ENCODE peak calls at places on chromosomes 4 and X, in five cellular contexts. P, D, X, K and H are unnamed samples.

GRCh38 chr4:125187221-125187620 is 127.5 kb upstream of the FAT4 start:
- DNase-seq in D (no peak), P (no peak), K (no peak), X (no peak), H (peak; percentile 85)

GRCh38 chr4:10114147-10114546 is 2.5 kb downstream of the WDR1 start:
- DNase-seq in P (no peak), K (no peak), X (no peak), D (no peak), H (no peak)

GRCh38 chrX:41824551-41824950 is 98.8 kb downstream of the CASK start:
- DNase-seq in D (no peak), X (peak; percentile 42), P (no peak), K (no peak), H (no peak)

GRCh38 chr4:176817222-176817621 is 24.5 kb upstream of the VEGFC start:
- DNase-seq in K (no peak), D (no peak), P (no peak), X (no peak), H (no peak)

GRCh38 chrX:34880656-34881055 is 61.9 kb upstream of the FAM47B start:
- DNase-seq in P (no peak), X (peak; percentile 57), K (no peak), D (no peak), H (peak; percentile 23)

GRCh38 chrX:33784548-33784947 is 347.6 kb downstream of the FAM47A start:
- DNase-seq in X (no peak), K (no peak), P (no peak), D (no peak), H (no peak)

GRCh38 chr4:1055721-1056590 is 44.5 kb downstream of the FGFRL1 start:
- DNase-seq in K (peak; percentile 62), D (peak; percentile 63), P (no peak), X (no peak), H (no peak)

GRCh38 chr4:113637363-113637762 is 124.2 kb downstream of the CAMK2D start:
- DNase-seq in X (no peak), P (no peak), K (no peak), D (no peak), H (no peak)

GRCh38 chr4:174218127-174218790 is 65.2 kb downstream of the FBXO8 start:
- DNase-seq in D (no peak), P (no peak), X (no peak), K (no peak), H (no peak)

GRCh38 chrX:15474058-15474457 is 19.1 kb downstream of the PIR start:
- DNase-seq in P (no peak), D (no peak), K (no peak), X (no peak), H (no peak)

GRCh38 chr4:42401171-42401570 is 3.9 kb downstream of the SHISA3 start:
- DNase-seq in D (no peak), P (no peak), X (no peak), K (no peak), H (no peak)

GRCh38 chrX:108064613-108065012 is 19.7 kb downstream of the VSIG1 start:
- DNase-seq in D (no peak), K (no peak), P (no peak), X (no peak), H (no peak)

GRCh38 chrX:104564335-104564734 is 1.7 kb upstream of the IL1RAPL2 start:
- DNase-seq in P (no peak), D (no peak), K (no peak), X (no peak), H (no peak)

GRCh38 chr4:52317981-52318380 is 266.9 kb downstream of the SPATA18 start:
- DNase-seq in X (no peak), P (no peak), K (no peak), D (no peak), H (peak; percentile 68)

GRCh38 chrX:43557792-43558191 is 98.3 kb upstream of the MAOA start:
- DNase-seq in X (peak; percentile 49), D (peak; percentile 65), P (peak; percentile 49), K (no peak), H (peak; percentile 39)

GRCh38 chr4:66855956-66856355 is 689.3 kb downstream of the CENPC start:
- DNase-seq in K (no peak), X (peak; percentile 38), D (no peak), P (no peak), H (no peak)

GRCh38 chr4:53314257-53314656 is 51.6 kb downstream of the SCFD2 start:
- DNase-seq in D (no peak), P (no peak), X (no peak), K (no peak), H (no peak)

DNA sequence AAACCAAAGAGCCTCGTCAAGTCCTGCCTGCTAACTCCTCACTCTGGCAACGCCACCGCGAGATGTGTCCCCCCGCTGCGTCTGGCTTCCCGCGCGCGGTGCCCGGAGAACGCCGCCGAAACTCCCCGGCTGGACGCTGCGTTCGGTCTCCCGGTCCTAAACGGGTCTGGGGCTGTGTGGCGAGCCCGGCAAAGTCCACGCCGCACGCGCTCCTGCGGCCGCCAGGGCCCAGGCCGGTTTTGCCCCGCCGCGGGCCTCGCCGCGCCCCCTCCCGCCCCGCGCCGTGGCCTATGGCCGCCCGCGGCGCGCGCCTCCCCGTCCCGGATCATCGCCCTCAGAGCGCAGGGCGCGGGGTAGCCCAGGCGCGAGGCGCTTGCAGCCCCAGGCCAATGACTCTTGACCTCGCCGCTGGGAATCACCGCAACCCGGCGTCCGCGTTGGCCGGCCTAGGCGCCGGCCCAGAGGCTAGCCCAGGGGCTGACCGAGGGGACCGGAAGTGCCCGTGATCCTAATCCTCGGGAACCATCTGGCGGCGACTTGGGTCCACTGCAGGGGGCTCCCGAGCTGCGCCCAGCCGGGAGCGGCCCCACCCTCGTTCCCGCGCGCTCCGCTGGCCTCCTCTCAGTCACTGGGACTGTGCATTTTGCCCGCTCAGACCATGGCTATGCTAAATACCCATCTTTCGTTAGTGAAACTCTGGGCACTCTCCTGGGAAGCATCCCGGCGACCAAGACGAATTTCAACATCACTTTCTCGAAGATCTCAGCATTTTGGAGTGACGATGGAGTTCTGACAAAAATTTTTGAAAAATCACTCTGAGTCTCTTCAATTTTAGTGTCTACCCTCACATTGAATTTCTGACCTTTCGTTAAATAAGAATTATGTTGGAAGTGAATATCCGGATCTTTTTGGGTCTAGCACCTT is at the start of gene AADAT:
- DNase-seq in X (peak; percentile 51), D (peak; percentile 74), P (peak; percentile 66), K (peak; percentile 81), H (peak; percentile 80)
- H3K27ac ChIP-seq in X (peak within 1 kb of the TSS; percentile 2), D (peak within 1 kb of the TSS; percentile 64), P (peak within 1 kb of the TSS; percentile 97), K (peak within 1 kb of the TSS; percentile 77), H (peak within 1 kb of the TSS; percentile 78)

DNA sequence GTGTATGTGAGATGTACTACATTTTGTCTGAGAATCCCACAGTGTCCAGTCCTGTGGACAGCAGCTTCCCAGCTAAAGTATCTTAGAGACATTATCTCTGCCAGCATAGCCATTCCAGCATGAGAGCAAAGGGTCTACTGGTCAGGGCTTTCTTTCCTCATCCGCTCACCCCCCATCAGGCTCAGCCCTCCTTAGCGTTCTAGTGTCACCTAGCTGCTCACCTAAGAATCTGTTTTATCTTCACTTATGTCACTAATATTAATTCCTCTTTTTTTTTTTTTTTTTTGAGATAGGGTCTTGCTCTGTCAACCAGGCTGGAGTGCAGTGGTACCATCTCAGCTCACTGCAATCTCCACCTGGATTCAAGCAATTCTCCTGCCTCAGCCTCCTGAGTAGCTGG is 15.6 kb downstream of the RUFY3 start:
- DNase-seq in D (no peak), X (no peak), K (no peak), P (no peak), H (no peak)
- TF ChIP-seq CTCF in D (no peak), X (no peak), K (no peak), P (no peak), H (no peak)

GRCh38 chr4:146450524-146450923 is 71.2 kb downstream of the SLC10A7 start:
- DNase-seq in D (no peak), K (no peak), P (no peak), X (no peak), H (no peak)
- H3K27ac ChIP-seq in D (no peak overlapping the region), K (no peak overlapping the region), P (no peak overlapping the region), X (no peak overlapping the region), H (no peak overlapping the region)

GRCh38 chr4:152464030-152464823 is 71.7 kb downstream of the FBXW7 start:
- DNase-seq in K (no peak), D (no peak), X (no peak), P (no peak), H (no peak)
- TF ChIP-seq CTCF in K (no peak), D (no peak), X (no peak), P (no peak), H (no peak)

DNA sequence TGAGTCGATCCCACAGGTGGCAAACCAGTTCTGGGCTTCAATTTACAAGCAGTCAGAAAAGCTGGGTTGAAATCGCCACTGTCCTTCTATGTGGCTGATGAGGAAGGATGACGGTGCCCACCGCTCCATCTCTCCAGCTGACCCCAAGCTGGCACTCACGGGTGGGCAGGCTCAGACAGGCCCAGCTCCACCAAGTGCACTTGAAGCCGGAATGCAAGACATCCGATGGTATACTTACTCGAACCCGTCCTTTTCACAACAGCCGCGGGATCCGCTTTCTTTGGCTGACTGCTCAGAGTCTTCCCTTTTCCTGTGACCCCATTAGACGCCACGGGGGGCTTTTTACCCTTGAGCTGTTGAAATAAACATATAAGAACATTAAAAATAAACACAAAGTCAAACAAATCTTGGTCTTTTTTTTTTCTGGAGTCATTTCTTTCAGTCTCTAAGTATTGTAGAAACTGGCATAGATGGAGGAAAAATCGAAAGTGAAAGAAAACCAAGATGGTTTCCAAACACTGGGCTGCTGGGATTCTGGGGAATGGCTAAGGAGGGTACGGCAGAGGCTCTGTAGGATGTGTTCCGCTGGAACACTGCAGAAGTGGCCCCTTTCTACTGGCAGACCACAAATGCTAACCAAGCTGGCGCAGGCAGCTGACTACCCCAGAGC is 161.0 kb downstream of the AFAP1 start:
- DNase-seq in K (no peak), X (no peak), D (no peak), P (no peak), H (no peak)
- H3K27ac ChIP-seq in K (peak overlapping the region; percentile 57), X (peak overlapping the region; percentile 49), D (peak overlapping the region; percentile 60), P (no peak overlapping the region), H (no peak overlapping the region)

GRCh38 chr4:154927126-154927525 is 146.1 kb downstream of the RBM46 start:
- DNase-seq in D (no peak), X (no peak), P (no peak), K (no peak), H (no peak)
- TF ChIP-seq CTCF in D (no peak), X (no peak), P (no peak), K (no peak), H (no peak)

GRCh38 chrX:56803849-56804681 is 75.0 kb downstream of the NBDY start:
- DNase-seq in P (no peak), D (peak; percentile 4), X (no peak), K (peak; percentile 58), H (no peak)
- H3K27ac ChIP-seq in P (no peak overlapping the region), D (no peak overlapping the region), X (no peak overlapping the region), K (peak overlapping the region; percentile 3), H (no peak overlapping the region)